ENCODE peak calls at places on chromosomes 13 and 19, in four cellular contexts. F is A549, U is stomach, X is uterus. E is an unnamed sample.

GRCh38 chr19:50036905-50037304 is 11.1 kb downstream of the ZNF473 start:
- DNase-seq in X (no peak), F (no peak), U (no peak), E (no peak)

GRCh38 chr13:30607908-30608307 is 9.8 kb upstream of the USPL1 start:
- DNase-seq in U (peak), X (no peak), F (no peak), E (peak)

GRCh38 chr13:71979616-71980015 is 112.6 kb upstream of the DACH1 start:
- DNase-seq in F (peak), X (no peak), U (no peak), E (no peak)

GRCh38 chr13:56189439-56189838 is 951.3 kb upstream of the PRR20A start:
- DNase-seq in U (no peak), X (no peak), F (no peak), E (no peak)

GRCh38 chr19:33275559-33275932 is 26.8 kb downstream of the CEBPA start:
- DNase-seq in U (no peak), X (no peak), F (no peak), E (no peak)

GRCh38 chr13:41222259-41222852 is 28.0 kb upstream of the KBTBD7 start:
- DNase-seq in F (peak), U (peak), X (peak), E (peak)

GRCh38 chr19:11499327-11499726 is 6.3 kb downstream of the ZNF653 start:
- DNase-seq in X (no peak), F (no peak), U (no peak), E (no peak)

GRCh38 chr19:18385359-18385674 is 641 bp upstream of the GDF15 start:
- DNase-seq in F (no peak), U (no peak), X (no peak), E (no peak)

GRCh38 chr13:43686557-43686956 is 100.2 kb downstream of the ENOX1 start:
- DNase-seq in F (peak), X (peak), U (no peak), E (no peak)

GRCh38 chr19:16051254-16052025 is 24.9 kb upstream of the TPM4 start:
- DNase-seq in U (no peak), X (no peak), F (peak), E (no peak)

GRCh38 chr13:67549331-67549730 is 319.2 kb upstream of the PCDH9 start:
- DNase-seq in F (peak), U (no peak), X (no peak), E (no peak)

GRCh38 chr13:76697277-76697676 is 188.9 kb downstream of the KCTD12 start:
- DNase-seq in U (no peak), F (no peak), X (no peak), E (no peak)

GRCh38 chr13:75258159-75258782 is 223.7 kb downstream of the TBC1D4 start:
- DNase-seq in X (no peak), U (no peak), F (peak), E (no peak)

GRCh38 chr13:43444085-43444484 is 342.7 kb downstream of the ENOX1 start:
- DNase-seq in X (no peak), F (no peak), U (no peak), E (no peak)

GRCh38 chr13:75850915-75851314 is 214.8 kb downstream of the LMO7 start:
- DNase-seq in F (no peak), X (no peak), U (no peak), E (no peak)

GRCh38 chr19:7981661-7982060 is 23.8 kb downstream of the ELAVL1 start:
- DNase-seq in F (no peak), U (no peak), X (no peak), E (no peak)

GRCh38 chr13:97506511-97506910 is 72.5 kb downstream of the RAP2A start:
- DNase-seq in X (no peak), U (no peak), F (no peak), E (no peak)

GRCh38 chr13:35163674-35164073 is 221.6 kb downstream of the NBEA start:
- DNase-seq in U (no peak), F (no peak), X (no peak), E (no peak)

GRCh38 chr19:46206176-46206575 is 23.4 kb upstream of the IGFL1 start:
- DNase-seq in U (no peak), X (no peak), F (peak), E (no peak)

GRCh38 chr13:68467160-68467559 is 1237.0 kb upstream of the PCDH9 start:
- DNase-seq in U (no peak), X (no peak), F (no peak), E (no peak)

DNA sequence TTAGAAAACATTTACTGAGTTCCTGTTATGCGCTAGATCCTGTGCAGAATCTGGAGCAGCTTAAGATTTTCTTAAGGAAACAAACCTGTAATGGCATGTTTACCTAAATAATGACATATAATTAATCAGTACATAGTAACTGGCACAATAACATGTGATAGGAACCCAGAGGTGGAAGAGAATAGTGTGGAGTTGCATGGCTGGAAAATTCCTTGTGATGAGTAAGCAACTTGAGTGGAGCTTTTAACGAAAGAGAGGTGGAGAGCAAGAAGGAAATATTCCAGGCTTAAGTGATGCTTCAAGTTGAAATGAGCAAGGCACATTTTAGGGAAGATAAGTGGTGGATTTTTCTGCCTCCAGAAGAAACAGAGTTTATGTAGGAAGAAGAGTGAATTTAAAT is 9.2 kb upstream of the GPC5 start:
- DNase-seq in F (no peak), U (no peak), X (no peak), E (no peak)
- TF ChIP-seq POLR2A in F (no peak), U (no peak), X (no peak), E (no peak)

DNA sequence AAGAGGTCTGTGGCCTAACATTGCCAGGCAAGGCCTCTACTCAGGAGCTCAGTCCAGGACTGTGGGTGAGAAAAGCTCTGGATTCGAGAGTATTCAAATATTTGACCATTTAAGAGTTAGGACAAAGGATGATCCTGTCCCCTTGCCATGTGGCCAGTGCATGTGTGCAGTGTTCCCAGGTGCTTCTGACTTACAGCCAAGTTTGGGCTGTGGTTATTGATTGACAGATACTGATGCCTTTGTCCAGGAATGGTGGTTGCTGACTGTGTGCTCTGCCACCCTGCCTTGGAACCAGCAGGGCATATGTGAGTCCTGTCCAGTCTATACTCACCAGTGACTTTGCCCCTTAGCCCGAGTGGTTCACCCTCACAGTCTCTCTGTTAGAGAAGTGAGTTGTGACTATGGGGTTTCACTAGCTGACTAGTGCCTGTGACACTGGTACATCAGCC is 51.9 kb downstream of the GARRE1 start:
- DNase-seq in F (no peak), U (peak), X (no peak), E (no peak)
- TF ChIP-seq POLR2A in F (no peak), U (no peak), X (no peak), E (no peak)

GRCh38 chr19:13796301-13797057 is 1.2 kb downstream of the ZSWIM4 start:
- DNase-seq in X (peak), U (peak), F (peak), E (no peak)
- TF ChIP-seq POLR2A in X (no peak), U (no peak), F (no peak), E (no peak)

DNA sequence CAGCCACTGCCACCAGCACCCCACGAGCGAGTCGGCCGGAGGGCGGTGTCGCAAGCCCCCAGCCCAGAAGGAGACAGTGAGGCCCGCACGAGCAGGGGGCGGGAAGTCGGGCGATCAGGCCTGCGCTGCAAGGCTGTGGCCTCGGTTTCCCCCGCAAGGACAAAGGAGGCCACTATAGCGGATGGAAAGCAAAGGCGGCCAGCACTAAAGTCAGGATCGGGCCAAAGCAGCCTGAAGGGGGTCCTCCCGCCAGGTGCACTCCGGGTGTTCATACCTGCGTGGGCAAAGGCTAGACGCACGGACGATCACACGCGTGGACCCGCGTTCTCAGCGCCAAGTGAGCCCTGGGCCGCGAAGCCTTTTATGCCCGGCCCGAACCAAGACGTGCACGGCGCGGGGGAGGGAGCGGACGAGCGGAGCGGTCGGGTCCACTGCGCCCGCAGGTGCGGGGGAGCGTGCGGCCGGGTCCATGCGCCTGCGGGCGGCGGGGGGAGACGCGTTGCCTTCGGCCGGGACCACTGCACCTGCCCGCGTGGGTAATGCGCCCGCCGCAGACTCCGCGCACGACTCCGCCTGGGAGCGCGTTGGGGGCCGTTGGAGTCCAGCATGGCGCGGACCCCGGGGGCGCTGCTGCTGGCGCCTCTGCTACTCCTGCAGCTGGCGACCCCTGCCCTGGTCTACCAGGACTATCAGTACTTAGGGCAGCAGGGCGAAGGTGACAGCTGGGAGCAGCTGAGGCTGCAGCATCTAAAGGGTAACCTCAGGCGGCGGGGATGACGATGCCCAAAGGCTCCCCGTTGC is at the start of the genes PRDX2 and THSD8:
- DNase-seq in U (peak), X (peak), F (no peak), E (peak)
- TF ChIP-seq POLR2A in U (no peak), X (peak), F (no peak), E (peak)

GRCh38 chr19:39412867-39413268 is 399 bp downstream of the PLEKHG2 start:
- DNase-seq in X (no peak), F (no peak), U (no peak), E (no peak)
- TF ChIP-seq POLR2A in X (no peak), F (no peak), U (no peak), E (no peak)